ENCODE peak calls at places on chromosomes 4 and X, in four cellular contexts. O is fibroblast of lung, D is GM12864, Q is IMR-90. Z is an unnamed sample.

GRCh38 chr4:1092983-1093361 is 20.4 kb downstream of the RNF212 start:
- DNase-seq in O (no peak), D (no peak), Q (no peak), Z (no peak)

GRCh38 chrX:75483935-75484334 is 38.9 kb downstream of the ZDHHC15 start:
- DNase-seq in O (no peak), D (no peak), Q (no peak), Z (no peak)

GRCh38 chr4:64774626-64775025 is 365.4 kb upstream of the TECRL start:
- DNase-seq in O (no peak), D (no peak), Q (no peak), Z (no peak)

GRCh38 chr4:16524911-16525574 is 298.8 kb upstream of the TAPT1 start:
- DNase-seq in O (peak), D (no peak), Q (peak), Z (peak)

GRCh38 chr4:82223715-82224114 is 150.1 kb downstream of the HNRNPD start:
- DNase-seq in O (no peak), D (no peak), Q (no peak), Z (peak)

GRCh38 chrX:134948333-134949241 is 42.2 kb upstream of the SMIM10 start:
- DNase-seq in O (peak), D (no peak), Q (peak), Z (peak)

GRCh38 chr4:182222766-182223165 is 20.4 kb upstream of the TENM3 start:
- DNase-seq in O (no peak), D (no peak), Q (no peak), Z (no peak)

GRCh38 chr4:65589331-65589730 is 81.0 kb downstream of the EPHA5 start:
- DNase-seq in O (no peak), D (no peak), Q (no peak), Z (no peak)

GRCh38 chrX:9396930-9397329 is 67.9 kb upstream of the TBL1X start:
- DNase-seq in O (peak), D (no peak), Q (no peak), Z (peak)

GRCh38 chr4:41197495-41197894 is 16.8 kb downstream of the APBB2 start:
- DNase-seq in O (no peak), D (no peak), Q (no peak), Z (no peak)

GRCh38 chrX:118807151-118808017 is 16.2 kb upstream of the ZCCHC12 start:
- DNase-seq in O (peak), D (peak), Q (peak), Z (peak)

GRCh38 chr4:76301775-76302162 is 4.8 kb upstream of the STBD1 start:
- DNase-seq in O (no peak), D (no peak), Q (no peak), Z (no peak)

GRCh38 chr4:111991797-111992196 is 153.5 kb upstream of the FAM241A start:
- DNase-seq in O (peak), D (no peak), Q (peak), Z (peak)

GRCh38 chr4:187069398-187069797 is 345.7 kb upstream of the FAT1 start:
- DNase-seq in O (no peak), D (no peak), Q (no peak), Z (no peak)

GRCh38 chr4:17981063-17981462 is 40.5 kb downstream of the LCORL start:
- DNase-seq in O (peak), D (no peak), Q (peak), Z (peak)

GRCh38 chrX:2928127-2928582 is 984 bp downstream of the ARSD start:
- DNase-seq in O (no peak), D (no peak), Q (peak), Z (no peak)

GRCh38 chrX:65928522-65928921 is 111.4 kb downstream of the VSIG4 start:
- DNase-seq in O (no peak), D (no peak), Q (no peak), Z (no peak)

GRCh38 chrX:7263961-7264360 is 116.0 kb upstream of the PUDP start:
- DNase-seq in O (no peak), D (no peak), Q (no peak), Z (no peak)

GRCh38 chrX:153469811-153470410 is 465 bp downstream of the HAUS7 start:
- DNase-seq in O (no peak), D (no peak), Q (peak), Z (peak)

GRCh38 chr4:71230258-71230594 is 108.6 kb upstream of the SLC4A4 start:
- DNase-seq in O (peak), D (no peak), Q (peak), Z (no peak)

GRCh38 chr4:147678796-147679549 is 5.0 kb downstream of the PRMT9 start:
- DNase-seq in O (peak), D (peak), Q (peak), Z (peak)

GRCh38 chr4:101853691-101854090 is 63.2 kb downstream of the BANK1 start:
- DNase-seq in O (no peak), D (no peak), Q (no peak), Z (no peak)

GRCh38 chrX:43861750-43862149 is 20.5 kb downstream of the MAOB start:
- DNase-seq in O (no peak), D (no peak), Q (no peak), Z (no peak)

GRCh38 chr4:85024671-85025070 is 58.2 kb upstream of the WDFY3 start:
- DNase-seq in O (no peak), D (no peak), Q (no peak), Z (no peak)

GRCh38 chrX:150156615-150157014 is 206.5 kb upstream of the MAMLD1 start:
- DNase-seq in O (no peak), D (no peak), Q (no peak), Z (no peak)

GRCh38 chrX:109742722-109743121 is 9.7 kb upstream of the ACSL4 start:
- DNase-seq in O (no peak), D (no peak), Q (no peak), Z (no peak)

GRCh38 chr4:189202869-189203271 is 737.8 kb upstream of the FRG1 start:
- DNase-seq in O (peak), D (no peak), Q (peak), Z (peak)

GRCh38 chrX:103918584-103919335 is 43.7 kb upstream of the TMSB15B start:
- DNase-seq in O (peak), D (peak), Q (peak), Z (peak)

GRCh38 chr4:3387943-3388348 is 53.8 kb upstream of the HGFAC start:
- DNase-seq in O (peak), D (no peak), Q (peak), Z (peak)

GRCh38 chrX:101241531-101241930 is 21.9 kb downstream of the DRP2 start:
- DNase-seq in O (no peak), D (no peak), Q (no peak), Z (no peak)

GRCh38 chrX:110414679-110415439 is 56.2 kb downstream of the RTL9 start:
- DNase-seq in O (peak), D (no peak), Q (peak), Z (no peak)

GRCh38 chr4:7714738-7715137 is 224.9 kb downstream of the AFAP1 start:
- DNase-seq in O (no peak), D (no peak), Q (no peak), Z (no peak)

GRCh38 chr4:100781433-100781832 is 263.6 kb upstream of the EMCN start:
- DNase-seq in O (no peak), D (no peak), Q (no peak), Z (no peak)

GRCh38 chr4:7172508-7172907 is 19.8 kb upstream of the SORCS2 start:
- DNase-seq in O (no peak), D (no peak), Q (no peak), Z (no peak)

GRCh38 chrX:2177541-2177940 is 323.2 kb downstream of the DHRSX start:
- DNase-seq in O (no peak), D (no peak), Q (no peak), Z (no peak)

GRCh38 chrX:110188701-110189558 is 129.0 kb downstream of the AMMECR1 start:
- DNase-seq in O (no peak), D (no peak), Q (peak), Z (no peak)

GRCh38 chr4:87077834-87078585 is 142.4 kb downstream of the KLHL8 start:
- DNase-seq in O (no peak), D (no peak), Q (no peak), Z (peak)
- H3K4me3 ChIP-seq in O (no peak), D (no peak), Q (no peak), Z (no peak)

DNA sequence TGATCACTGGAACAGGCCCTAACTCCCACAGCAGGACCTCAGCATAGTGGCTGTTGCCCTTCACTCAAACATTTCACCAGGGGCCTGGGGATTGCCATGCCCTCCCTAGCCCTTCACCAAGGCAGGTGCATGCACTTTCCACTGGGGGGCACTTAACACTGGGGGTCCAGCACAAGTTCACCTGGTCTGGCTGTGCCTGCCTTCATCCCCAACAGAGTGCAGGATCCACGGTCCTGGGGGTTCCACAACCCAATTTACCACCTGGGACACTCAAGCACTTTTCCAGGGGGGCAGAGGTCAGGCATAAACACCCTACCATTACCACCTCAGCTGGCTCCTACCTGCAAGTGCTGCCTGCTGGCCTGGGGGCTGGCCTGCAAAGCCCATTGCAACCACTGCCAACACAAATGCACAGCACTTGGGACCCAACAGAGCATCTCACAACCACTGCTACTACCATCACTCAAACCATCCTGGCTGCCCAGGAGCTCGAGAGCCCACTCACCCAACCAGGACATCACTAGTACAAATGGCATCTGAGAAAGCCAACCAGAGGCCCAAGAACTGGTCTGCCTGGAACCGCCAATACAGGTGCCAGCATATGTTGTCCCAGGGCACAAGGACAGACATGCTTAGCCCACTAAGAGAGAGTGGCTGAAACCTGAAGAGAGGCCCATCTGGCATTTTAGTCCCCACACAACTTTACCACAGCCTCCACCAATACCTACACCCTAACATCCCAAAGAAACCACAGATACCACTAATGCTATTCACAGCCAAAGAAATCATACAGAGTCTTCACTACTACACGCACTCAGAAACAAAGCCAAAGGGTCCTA is 43.1 kb downstream of the NAT8L start:
- DNase-seq in O (no peak), D (no peak), Q (no peak), Z (no peak)
- TF ChIP-seq CTCF in O (no peak), D (no peak), Q (no peak), Z (no peak)

GRCh38 chrX:49167740-49168108 is 4.0 kb upstream of the PLP2 start:
- DNase-seq in O (no peak), D (no peak), Q (no peak), Z (no peak)
- H3K4me3 ChIP-seq in O (no peak), D (no peak), Q (no peak), Z (peak)

GRCh38 chr4:169900241-169900845 is 125.9 kb downstream of the MFAP3L start:
- DNase-seq in O (no peak), D (no peak), Q (no peak), Z (no peak)
- TF ChIP-seq CTCF in O (no peak), D (no peak), Q (no peak), Z (no peak)

Z was measured in fibroblast of pulmonary artery.